ENCODE peak calls at places on chromosome 15, in five cellular contexts. B is HEK293T; H is fibroblast of lung; X is T follicular helper cell; Q is stimulated activated CD4-positive, alpha-beta T cell treated with anti-CD3 and anti-CD28 coated beads, Interleukin-1b, Interleukin-23, amount 100 ng/mL, for 24 hours. N is an unnamed sample.

GRCh38 chr15:74043425-74044266 is 38.7 kb downstream of the GOLGA6A start:
- DNase-seq in B (no peak), H (no peak), X (no peak), Q (no peak), N (no peak)

GRCh38 chr15:48089664-48090063 is 31.1 kb upstream of the SLC24A5 start:
- DNase-seq in B (no peak), H (no peak), X (no peak), Q (no peak), N (no peak)

GRCh38 chr15:36358094-36358961 is 221.1 kb upstream of the CDIN1 start:
- DNase-seq in B (no peak), H (peak), X (no peak), Q (no peak), N (no peak)

GRCh38 chr15:62977952-62978811 is 64.4 kb upstream of the TPM1 start:
- DNase-seq in B (no peak), H (no peak), X (no peak), Q (no peak), N (no peak)

GRCh38 chr15:32838338-32838737 is 120.5 kb downstream of the GREM1 start:
- DNase-seq in B (no peak), H (no peak), X (no peak), Q (no peak), N (no peak)

GRCh38 chr15:69812881-69813280 is 284.8 kb downstream of the TLE3 start:
- DNase-seq in B (no peak), H (no peak), X (no peak), Q (no peak), N (no peak)

GRCh38 chr15:81767076-81767475 is 278.7 kb downstream of the MEX3B start:
- DNase-seq in B (no peak), H (no peak), X (no peak), Q (no peak), N (no peak)

GRCh38 chr15:44153352-44153751 is 41.7 kb downstream of the FRMD5 start:
- DNase-seq in B (no peak), H (no peak), X (no peak), Q (no peak), N (no peak)

GRCh38 chr15:89090791-89091666 is 2.8 kb downstream of the ABHD2 start:
- DNase-seq in B (no peak), H (peak), X (peak), Q (no peak), N (peak)

GRCh38 chr15:78640527-78640839 is 527 bp downstream of the CHRNB4 start:
- DNase-seq in B (no peak), H (no peak), X (no peak), Q (no peak), N (no peak)

GRCh38 chr15:69644876-69645275 is 192.3 kb downstream of the RPLP1 start:
- DNase-seq in B (no peak), H (no peak), X (no peak), Q (no peak), N (no peak)

GRCh38 chr15:91855241-91855640 is 1.7 kb downstream of the SLCO3A1 start:
- DNase-seq in B (no peak), H (no peak), X (no peak), Q (no peak), N (no peak)

GRCh38 chr15:92617197-92618037 is 38.2 kb downstream of the FAM174B start:
- DNase-seq in B (no peak), H (peak), X (no peak), Q (no peak), N (peak)

GRCh38 chr15:98904466-98905048 is 103.0 kb downstream of the PGPEP1L start:
- DNase-seq in B (peak), H (peak), X (no peak), Q (no peak), N (peak)

GRCh38 chr15:88493811-88494210 is 26.3 kb downstream of the MRPS11 start:
- DNase-seq in B (no peak), H (no peak), X (no peak), Q (no peak), N (no peak)

GRCh38 chr15:38169982-38170381 is 82.7 kb upstream of the SPRED1 start:
- DNase-seq in B (no peak), H (peak), X (no peak), Q (no peak), N (no peak)

GRCh38 chr15:87736921-87737389 is 519.6 kb downstream of the NTRK3 start:
- DNase-seq in B (no peak), H (no peak), X (no peak), Q (no peak), N (no peak)

GRCh38 chr15:63020128-63020527 is 22.4 kb upstream of the TPM1 start:
- DNase-seq in B (no peak), H (no peak), X (no peak), Q (no peak), N (no peak)

N was measured in erythroblast.